ENCODE peak calls at places on chromosomes 6 and 20, in six cellular contexts. D is GM23248, W is H9, X is HCT116, K is mammary epithelial cell, G is endothelial cell of umbilical vein. A is an unnamed sample.

GRCh38 chr6:69888842-69889590 is 22.7 kb downstream of the COL19A1 start:
- DNase-seq in K (no peak), X (no peak), D (no peak), G (no peak), W (no peak), A (no peak)

GRCh38 chr6:83592770-83593394 is 80.5 kb downstream of the PRSS35 start:
- DNase-seq in X (peak; percentile 26), K (peak; percentile 18), W (peak; percentile 45), G (peak; percentile 13), D (peak; percentile 38), A (peak; percentile 3)

GRCh38 chr20:3101737-3102574 is 17.4 kb upstream of the AVP start:
- DNase-seq in D (no peak), K (no peak), G (no peak), W (no peak), X (no peak), A (no peak)

GRCh38 chr6:148166339-148166949 is 176.2 kb upstream of the SASH1 start:
- DNase-seq in K (peak; percentile 39), W (no peak), X (peak; percentile 51), G (peak; percentile 75), D (peak; percentile 69), A (peak; percentile 59)

GRCh38 chr6:143685653-143686052 is 7.9 kb downstream of the PHACTR2 start:
- DNase-seq in D (no peak), G (no peak), X (no peak), K (no peak), W (no peak), A (no peak)

GRCh38 chr6:49453221-49453620 is 9.8 kb downstream of the MMUT start:
- DNase-seq in G (peak; percentile 8), D (peak; percentile 35), X (no peak), K (no peak), W (no peak), A (peak; percentile 19)

GRCh38 chr6:118606268-118606667 is 45.1 kb downstream of the CEP85L start:
- DNase-seq in W (no peak), X (no peak), G (no peak), D (no peak), K (no peak), A (no peak)

GRCh38 chr6:13318821-13319220 is 9.5 kb downstream of the TBC1D7 start:
- DNase-seq in X (no peak), G (no peak), W (no peak), D (no peak), K (no peak), A (no peak)

GRCh38 chr6:91704531-91704930 is 1117.7 kb upstream of the MAP3K7 start:
- DNase-seq in K (peak; percentile 53), W (no peak), D (peak; percentile 0), X (no peak), G (no peak), A (peak; percentile 47)

GRCh38 chr6:16872543-16873230 is 111.4 kb upstream of the ATXN1 start:
- DNase-seq in D (no peak), W (no peak), K (no peak), G (no peak), X (no peak), A (no peak)

GRCh38 chr6:148508401-148509151 is 165.9 kb downstream of the SASH1 start:
- DNase-seq in K (peak; percentile 58), X (no peak), D (peak; percentile 92), W (no peak), G (peak; percentile 54), A (peak; percentile 72)

GRCh38 chr20:17381701-17382100 is 149.5 kb downstream of the BFSP1 start:
- DNase-seq in W (no peak), D (peak; percentile 30), G (no peak), K (peak; percentile 12), X (no peak), A (no peak)

GRCh38 chr6:25302677-25303128 is 23.5 kb downstream of the CARMIL1 start:
- DNase-seq in G (no peak), K (peak; percentile 50), D (peak; percentile 93), X (no peak), W (no peak), A (peak; percentile 94)

GRCh38 chr6:167091149-167092107 is 31.5 kb upstream of the CCR6 start:
- DNase-seq in G (no peak), D (no peak), X (no peak), W (no peak), K (no peak), A (no peak)

GRCh38 chr6:168060521-168060931 is 18.5 kb downstream of the FRMD1 start:
- DNase-seq in X (no peak), D (peak; percentile 67), G (no peak), W (peak; percentile 69), K (peak; percentile 3), A (peak; percentile 49)

GRCh38 chr6:26576407-26576843 is 20.3 kb upstream of the ABT1 start:
- DNase-seq in G (peak; percentile 8), W (no peak), X (no peak), D (no peak), K (no peak), A (no peak)

GRCh38 chr20:45052698-45053440 is 48.1 kb downstream of the KCNS1 start:
- DNase-seq in D (peak; percentile 68), X (no peak), G (no peak), K (peak; percentile 71), W (no peak), A (peak; percentile 30)

GRCh38 chr6:6925391-6926164 is 182.2 kb upstream of the RREB1 start:
- DNase-seq in D (peak; percentile 61), K (no peak), X (no peak), W (no peak), G (no peak), A (peak; percentile 7)

GRCh38 chr20:62238569-62239277 is 402 bp downstream of the OSBPL2 start:
- DNase-seq in G (peak; percentile 24), K (peak; percentile 30), W (no peak), X (no peak), D (peak; percentile 53), A (no peak)

GRCh38 chr6:83708970-83709747 is at the start of gene SNAP91:
- DNase-seq in G (peak; percentile 51), X (no peak), W (peak; percentile 85), K (no peak), D (no peak), A (peak; percentile 9)

GRCh38 chr20:11921326-11921725 is 3.6 kb downstream of the BTBD3 start:
- DNase-seq in W (no peak), G (no peak), K (no peak), X (no peak), D (no peak), A (no peak)

GRCh38 chr6:139175389-139175788 is 40.5 kb downstream of the HECA start:
- DNase-seq in D (no peak), G (no peak), X (no peak), W (no peak), K (no peak), A (no peak)

GRCh38 chr20:61186771-61187170 is 65.3 kb upstream of the CDH4 start:
- DNase-seq in K (no peak), D (peak; percentile 42), G (no peak), W (no peak), X (no peak), A (peak; percentile 38)

GRCh38 chr6:22470454-22471368 is 98.7 kb upstream of the HDGFL1 start:
- DNase-seq in D (peak; percentile 38), X (no peak), W (no peak), K (peak; percentile 43), G (peak; percentile 98), A (peak; percentile 72)

GRCh38 chr6:15131234-15132195 is 114.4 kb upstream of the JARID2 start:
- DNase-seq in D (no peak), W (no peak), X (no peak), K (no peak), G (no peak), A (peak; percentile 14)

GRCh38 chr6:37171141-37171969 is 1.4 kb downstream of the PIM1 start:
- DNase-seq in K (peak; percentile 47), X (no peak), W (peak; percentile 47), G (peak; percentile 48), D (peak; percentile 77), A (no peak)

GRCh38 chr6:14231546-14232280 is 114.1 kb downstream of the CD83 start:
- DNase-seq in K (no peak), W (no peak), G (no peak), X (no peak), D (peak; percentile 31), A (no peak)

GRCh38 chr20:20552076-20552475 is 160.4 kb downstream of the RALGAPA2 start:
- DNase-seq in G (no peak), D (no peak), W (no peak), K (no peak), X (no peak), A (no peak)

GRCh38 chr20:57005146-57005933 is 261.1 kb downstream of the BMP7 start:
- DNase-seq in W (no peak), K (no peak), G (no peak), D (no peak), X (no peak), A (no peak)

GRCh38 chr20:57003012-57003411 is 263.4 kb downstream of the BMP7 start:
- DNase-seq in G (no peak), W (no peak), D (no peak), K (no peak), X (no peak), A (no peak)

GRCh38 chr20:57006411-57007170 is 259.9 kb downstream of the BMP7 start:
- DNase-seq in X (no peak), W (no peak), K (peak; percentile 64), G (no peak), D (peak; percentile 30), A (no peak)

GRCh38 chr20:57002066-57002570 is 264.3 kb downstream of the BMP7 start:
- DNase-seq in K (no peak), D (no peak), X (no peak), W (no peak), G (no peak), A (no peak)

GRCh38 chr20:57004416-57004815 is 262.0 kb downstream of the BMP7 start:
- DNase-seq in G (no peak), W (no peak), X (no peak), K (no peak), D (no peak), A (no peak)
- H3K4me2 ChIP-seq in G (no peak overlapping the region), W (no peak overlapping the region), X (no peak overlapping the region), K (no peak overlapping the region), D (no peak overlapping the region), A (no peak overlapping the region)

GRCh38 chr20:34369265-34369664 is 6.2 kb downstream of the ITCH start:
- DNase-seq in W (no peak), D (no peak), K (peak; percentile 70), X (no peak), G (no peak), A (no peak)
- H3K4me1 ChIP-seq in W (peaks cover 3% of the 10 kb centered on the region), D (peaks cover 25% of the 10 kb centered on the region), K (peaks cover 47% of the 10 kb centered on the region), X (peaks cover 55% of the 10 kb centered on the region), G (peaks cover 1% of the 10 kb centered on the region), A (peaks cover 5% of the 10 kb centered on the region)

GRCh38 chr20:50821994-50822393 is 27.1 kb downstream of the BCAS4 start:
- DNase-seq in X (no peak), W (no peak), D (no peak), G (no peak), K (no peak), A (no peak)
- H2AFZ ChIP-seq in X (no peak overlapping the region), W (no peak overlapping the region), D (no peak overlapping the region), G (no peak overlapping the region), K (no peak overlapping the region), A (no peak overlapping the region)

GRCh38 chr6:101011165-101011564 is 130.0 kb upstream of the ASCC3 start:
- DNase-seq in W (no peak), X (no peak), K (peak; percentile 17), G (no peak), D (no peak), A (no peak)
- H3K4me2 ChIP-seq in W (no peak overlapping the region), X (no peak overlapping the region), K (no peak overlapping the region), G (no peak overlapping the region), D (no peak overlapping the region), A (no peak overlapping the region)